ENCODE peak calls at places on chromosomes 16 and 17, in five cellular contexts. J is astrocyte of the spinal cord, Q is fibroblast of lung, A is SK-N-SH, N is fibroblast of pulmonary artery. U is an unnamed sample.

GRCh38 chr17:12463102-12463501 is 202.6 kb upstream of the MYOCD start:
- DNase-seq in A (no peak), Q (peak; percentile 63), J (peak; percentile 15), N (peak; percentile 12), U (no peak)

GRCh38 chr16:10368984-10369551 is 16.8 kb upstream of the ATF7IP2 start:
- DNase-seq in Q (peak; percentile 26), A (no peak), N (peak; percentile 6), J (no peak), U (peak; percentile 81)

GRCh38 chr17:64385187-64386083 is 5.2 kb downstream of the PECAM1 start:
- DNase-seq in Q (peak; percentile 96), N (peak; percentile 93), J (peak; percentile 92), A (no peak), U (peak; percentile 60)

GRCh38 chr16:75702247-75702646 is 986 bp upstream of the DUXB start:
- DNase-seq in A (no peak), J (no peak), N (no peak), Q (no peak), U (peak; percentile 60)

GRCh38 chr16:73092236-73092781 is 44.4 kb upstream of the ZFHX3 start:
- DNase-seq in A (no peak), Q (no peak), J (no peak), N (peak; percentile 31), U (no peak)

GRCh38 chr16:19179890-19180490 is 11.9 kb downstream of the SYT17 start:
- DNase-seq in N (peak; percentile 52), J (peak; percentile 14), A (peak; percentile 72), Q (peak; percentile 12), U (peak; percentile 59)

GRCh38 chr16:31029272-31029671 is 4.1 kb upstream of the STX4 start:
- DNase-seq in Q (no peak), A (no peak), N (no peak), J (no peak), U (no peak)

GRCh38 chr17:67546578-67547527 is 169.8 kb downstream of the PITPNC1 start:
- DNase-seq in A (no peak), Q (peak; percentile 55), N (peak; percentile 83), J (peak; percentile 47), U (no peak)

GRCh38 chr17:54559883-54560282 is 340.8 kb upstream of the TOM1L1 start:
- DNase-seq in Q (no peak), A (no peak), N (no peak), J (no peak), U (no peak)

GRCh38 chr17:61314368-61315078 is 85.1 kb upstream of the TBX2 start:
- DNase-seq in J (peak; percentile 89), Q (peak; percentile 91), N (peak; percentile 76), A (peak; percentile 69), U (peak; percentile 80)

GRCh38 chr17:2867441-2868424 is 71.5 kb downstream of the RAP1GAP2 start:
- DNase-seq in A (no peak), J (no peak), Q (peak; percentile 69), N (peak; percentile 49), U (peak; percentile 58)

GRCh38 chr16:69410285-69410990 is 14.0 kb upstream of the CYB5B start:
- DNase-seq in J (peak; percentile 81), Q (peak; percentile 87), N (peak; percentile 83), A (no peak), U (peak; percentile 83)

GRCh38 chr16:69812213-69813014 is 50.3 kb downstream of the WWP2 start:
- DNase-seq in J (no peak), A (no peak), Q (no peak), N (no peak), U (peak; percentile 29)

GRCh38 chr17:40209404-40210093 is 9.6 kb upstream of the WIPF2 start:
- DNase-seq in N (no peak), J (peak; percentile 24), A (no peak), Q (peak; percentile 81), U (no peak)

GRCh38 chr16:46789499-46790414 is 41.2 kb downstream of the C16orf87 start:
- DNase-seq in N (peak; percentile 61), J (peak; percentile 67), A (peak; percentile 93), Q (peak; percentile 64), U (peak; percentile 77)

GRCh38 chr16:83891742-83892141 is 7.2 kb upstream of the MLYCD start:
- DNase-seq in A (no peak), J (no peak), N (no peak), Q (no peak), U (no peak)

GRCh38 chr17:72976971-72977767 is 115.3 kb downstream of the SLC39A11 start:
- DNase-seq in J (peak; percentile 89), Q (peak; percentile 91), A (no peak), N (peak; percentile 94), U (peak; percentile 49)

GRCh38 chr17:32805029-32805976 is 71.6 kb downstream of the MYO1D start:
- DNase-seq in Q (no peak), J (no peak), A (no peak), N (no peak), U (no peak)

GRCh38 chr17:72119963-72120877 is 600 bp upstream of the SOX9 start:
- DNase-seq in J (peak; percentile 92), A (peak; percentile 79), N (peak; percentile 77), Q (peak; percentile 87), U (peak; percentile 84)

GRCh38 chr17:75353176-75353575 is 52.3 kb downstream of the GRB2 start:
- DNase-seq in A (no peak), N (no peak), J (no peak), Q (no peak), U (no peak)

GRCh38 chr16:30068750-30069574 is 3.4 kb downstream of the ALDOA start:
- DNase-seq in Q (no peak), J (no peak), A (peak; percentile 52), N (peak; percentile 47), U (peak; percentile 62)

DNA sequence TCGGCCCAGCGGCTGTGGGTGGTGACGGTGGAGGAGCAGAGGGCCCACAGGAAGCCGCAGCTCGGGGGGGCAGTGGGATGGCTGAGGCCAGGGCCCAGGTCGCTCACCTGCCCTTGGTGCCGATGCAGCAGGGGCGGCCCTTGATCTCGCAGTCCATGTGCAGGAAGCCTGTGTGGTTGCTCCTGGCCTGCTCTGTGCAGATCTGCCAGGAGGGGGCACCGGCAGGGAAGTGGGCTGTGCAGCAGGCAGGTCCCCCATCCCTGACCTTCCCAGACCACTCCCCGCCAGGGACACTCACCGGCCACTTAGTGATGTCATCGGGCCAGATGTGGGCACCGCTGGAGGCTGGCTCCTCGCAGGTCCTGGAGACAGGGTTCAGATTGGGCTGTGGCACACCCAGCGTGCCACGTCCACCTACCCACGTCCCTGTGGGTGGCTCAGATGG is 6.2 kb downstream of the AANAT start:
- DNase-seq in J (no peak), Q (no peak), A (peak; percentile 88), N (no peak), U (no peak)
- TF ChIP-seq CTCF in J (peak; percentile 44), Q (peak; percentile 25), A (peak; percentile 53), N (peak; percentile 18), U (peak; percentile 30)

GRCh38 chr17:48429156-48429555 is 858 bp downstream of the SKAP1 start:
- DNase-seq in A (no peak), Q (no peak), J (no peak), N (no peak), U (no peak)
- H3K4me3 ChIP-seq in A (no peak overlapping the region), Q (no peak overlapping the region), J (no peak overlapping the region), N (no peak overlapping the region), U (no peak overlapping the region)

DNA sequence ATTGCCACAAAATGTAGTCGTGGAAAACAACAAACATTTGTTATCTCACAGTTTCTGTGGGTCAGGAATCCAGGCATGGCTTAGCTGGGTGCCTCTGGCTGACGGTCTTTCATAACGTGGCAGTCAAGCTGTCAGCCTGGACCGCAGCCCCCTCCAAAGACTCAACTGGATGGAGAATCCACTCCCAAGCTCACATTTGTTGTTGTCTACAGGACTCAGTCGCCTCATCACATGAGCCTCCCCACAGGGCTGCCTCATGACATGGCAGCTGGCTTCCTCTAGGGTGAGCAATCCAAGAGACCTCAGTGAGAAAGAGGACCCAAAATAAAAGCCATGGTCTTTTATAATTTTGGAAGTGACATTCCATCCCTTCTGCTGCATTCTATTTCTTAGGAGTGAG is 34.7 kb upstream of the AKAP1 start:
- DNase-seq in N (no peak), A (no peak), Q (no peak), J (no peak), U (no peak)
- TF ChIP-seq CTCF in N (no peak), A (no peak), Q (no peak), J (no peak), U (no peak)

GRCh38 chr17:27333410-27333980 is 39.6 kb downstream of the WSB1 start:
- DNase-seq in J (no peak), A (no peak), N (no peak), Q (no peak), U (no peak)
- H3K4me3 ChIP-seq in J (peak overlapping the region; percentile 49), A (peak overlapping the region; percentile 64), N (peak overlapping the region; percentile 56), Q (no peak overlapping the region), U (peak overlapping the region; percentile 48)

GRCh38 chr17:63286254-63286653 is 159.9 kb downstream of the CYB561 start:
- DNase-seq in N (no peak), Q (no peak), J (no peak), A (no peak), U (no peak)
- TF ChIP-seq CTCF in N (no peak), Q (no peak), J (no peak), A (no peak), U (no peak)

U was measured in epithelial cell of esophagus.